ENCODE peak calls at places on chromosomes 4 and X, in ten cellular contexts. F is gastrocnemius medialis, P is foreskin fibroblast, J is kidney, Z is body of pancreas, X is psoas muscle, K is cardiac muscle cell, Y is kidney epithelial cell, B is left lung, E is spleen. T is an unnamed sample.

GRCh38 chr4:123603165-123603564 is 206.6 kb downstream of the SPRY1 start:
- DNase-seq in Z (no peak), P (no peak), F (no peak), B (no peak), K (peak), X (no peak), Y (no peak), E (no peak), J (no peak), T (peak)

GRCh38 chr4:54228064-54228527 is 997 bp upstream of the PDGFRA start:
- DNase-seq in F (peak), P (peak), Y (no peak), E (peak), K (peak), Z (peak), J (peak), X (peak), B (peak), T (peak)

GRCh38 chr4:82787342-82787741 is 11.3 kb downstream of the SCD5 start:
- DNase-seq in Y (no peak), Z (no peak), X (no peak), E (no peak), P (no peak), J (no peak), F (no peak), B (no peak), K (no peak), T (peak)

GRCh38 chr4:41939016-41939623 is 3.9 kb downstream of the TMEM33 start:
- DNase-seq in J (no peak), K (no peak), Y (no peak), F (no peak), B (no peak), E (no peak), Z (no peak), X (no peak), P (no peak), T (peak)

GRCh38 chrX:57367649-57368048 is 81.1 kb downstream of the FAAH2 start:
- DNase-seq in B (no peak), P (no peak), Y (no peak), F (no peak), Z (no peak), X (no peak), E (no peak), K (peak), J (no peak), T (no peak)

GRCh38 chrX:97026406-97026805 is 142.7 kb downstream of the RPA4 start:
- DNase-seq in J (no peak), Y (no peak), X (no peak), K (peak), E (no peak), Z (no peak), F (no peak), B (no peak), P (no peak), T (no peak)

GRCh38 chr4:100823066-100823992 is 305.5 kb upstream of the EMCN start:
- DNase-seq in Z (no peak), Y (no peak), P (peak), X (no peak), F (no peak), E (no peak), K (peak), J (no peak), B (no peak), T (peak)

GRCh38 chr4:145731026-145731425 is 51.1 kb downstream of the C4orf51 start:
- DNase-seq in Z (peak), E (no peak), J (no peak), P (peak), K (no peak), F (no peak), X (no peak), B (no peak), Y (peak), T (no peak)

GRCh38 chr4:7771056-7771455 is 168.6 kb downstream of the AFAP1 start:
- DNase-seq in J (no peak), K (no peak), P (no peak), F (no peak), B (no peak), Z (no peak), E (peak), Y (no peak), X (no peak), T (no peak)

GRCh38 chr4:181150173-181150572 is 1093.0 kb upstream of the TENM3 start:
- DNase-seq in P (no peak), Y (peak), B (no peak), Z (no peak), F (no peak), J (no peak), X (no peak), E (no peak), K (no peak), T (no peak)

GRCh38 chr4:5973033-5973432 is 45.2 kb downstream of the C4orf50 start:
- DNase-seq in B (no peak), K (no peak), X (no peak), F (no peak), P (no peak), J (no peak), E (peak), Z (no peak), Y (no peak), T (no peak)

DNA sequence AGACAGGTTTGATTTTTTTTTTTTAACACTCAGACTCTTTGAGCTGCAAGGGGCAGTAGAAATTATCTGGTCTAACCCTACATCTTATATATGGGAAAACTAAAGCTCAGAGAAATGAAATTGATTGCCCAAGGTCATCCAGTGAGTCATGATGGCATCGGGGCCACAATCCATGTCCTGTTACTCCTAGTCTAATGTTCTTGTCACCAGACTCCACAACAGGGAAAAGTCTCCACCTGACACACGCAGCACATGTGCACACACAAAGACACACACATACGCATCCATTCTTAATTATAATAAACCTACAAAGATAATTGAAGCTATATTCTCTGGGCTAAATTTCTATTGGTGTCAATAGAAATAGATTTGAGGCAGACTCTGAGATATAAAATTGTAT is 48.4 kb downstream of the GPC3 start:
- DNase-seq in J (no peak), P (no peak), Z (no peak), B (no peak), E (no peak), X (no peak), F (no peak), Y (no peak), K (no peak), T (no peak)
- H3K4me3 ChIP-seq in J (no peak), P (no peak), Z (no peak), B (no peak), E (no peak), X (no peak), F (no peak), Y (no peak), K (no peak), T (no peak)

GRCh38 chrX:119686087-119686639 is 6.8 kb downstream of the SEPTIN6 start:
- DNase-seq in Z (no peak), P (no peak), J (peak), X (peak), B (no peak), F (no peak), E (peak), Y (no peak), K (peak), T (no peak)
- TF ChIP-seq CTCF in Z (no peak), P (no peak), J (no peak), X (no peak), B (no peak), F (no peak), E (no peak), Y (no peak), K (no peak), T (no peak)

DNA sequence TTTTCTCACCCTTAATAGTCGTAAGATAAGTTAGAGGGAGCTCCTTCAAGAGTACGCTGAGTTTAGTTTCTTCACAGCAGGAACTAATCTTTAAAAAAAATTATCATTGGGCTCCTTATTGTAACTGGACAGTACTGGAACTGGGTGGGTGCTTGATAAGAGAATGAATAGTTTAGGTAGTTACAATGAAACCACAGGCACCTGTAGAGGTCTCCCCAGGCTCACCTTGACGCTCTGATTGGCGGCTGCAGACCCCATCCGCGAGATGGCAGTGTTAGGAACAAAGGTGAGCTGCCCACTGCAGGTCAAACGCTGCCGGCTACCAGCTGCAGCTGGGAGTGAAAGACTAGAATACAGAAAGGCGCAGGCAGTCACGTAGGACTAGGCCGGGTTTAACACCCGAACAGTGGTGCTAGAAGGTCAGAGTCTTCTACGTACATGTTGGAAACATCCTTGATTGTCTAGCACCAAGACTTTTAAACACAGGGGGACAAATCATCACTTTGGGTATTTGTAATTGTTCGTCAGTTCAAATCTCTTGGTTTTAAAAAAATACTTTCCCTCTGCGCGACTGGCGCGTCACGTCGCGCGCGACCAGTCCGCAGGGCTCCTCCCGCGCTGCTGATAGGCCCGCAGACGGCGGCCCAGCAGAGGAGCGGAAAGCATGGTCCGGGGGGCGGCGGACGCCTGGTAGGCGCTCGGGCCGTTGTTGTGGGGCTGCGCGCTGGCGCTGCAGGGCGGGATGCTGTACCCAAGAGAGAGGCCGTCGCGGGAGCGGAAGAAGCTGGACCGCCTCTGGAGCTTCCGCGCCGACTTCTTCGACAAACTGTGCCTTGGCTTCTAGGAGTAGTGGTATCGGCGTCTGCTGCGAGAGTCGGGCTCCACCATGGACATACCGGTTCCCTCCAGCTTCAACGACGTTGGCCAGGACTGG is 45.6 kb downstream of the SMARCA5 start:
- DNase-seq in F (peak), Y (peak), P (peak), K (peak), Z (peak), E (peak), B (peak), X (peak), J (peak), T (peak)
- H3K4me3 ChIP-seq in F (peak), Y (peak), P (peak), K (peak), Z (peak), E (peak), B (peak), X (peak), J (peak), T (peak)

DNA sequence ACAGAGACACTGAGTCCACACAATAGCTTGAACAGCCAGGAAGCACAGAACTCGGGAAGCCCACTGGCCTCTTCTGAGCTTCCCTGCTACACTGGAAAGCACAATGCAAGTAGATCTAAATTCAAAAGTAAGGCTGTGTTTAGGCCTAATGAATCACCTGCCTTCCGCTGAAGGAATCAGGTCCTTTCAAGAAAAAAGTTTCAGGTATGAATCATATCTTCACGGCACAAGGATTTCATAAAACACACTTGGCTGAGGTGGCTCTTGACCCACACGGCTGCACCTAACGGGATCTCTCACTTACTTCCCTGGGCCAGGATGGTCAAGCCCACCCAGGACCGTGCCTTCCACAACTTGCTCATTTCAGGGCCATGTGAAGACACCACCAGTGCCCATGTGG is 59.3 kb downstream of the IRF2 start:
- DNase-seq in E (no peak), P (no peak), J (no peak), K (no peak), B (no peak), F (no peak), Z (no peak), Y (no peak), X (no peak), T (peak)
- TF ChIP-seq CTCF in E (no peak), P (no peak), J (no peak), K (no peak), B (no peak), F (no peak), Z (no peak), Y (no peak), X (no peak), T (no peak)

DNA sequence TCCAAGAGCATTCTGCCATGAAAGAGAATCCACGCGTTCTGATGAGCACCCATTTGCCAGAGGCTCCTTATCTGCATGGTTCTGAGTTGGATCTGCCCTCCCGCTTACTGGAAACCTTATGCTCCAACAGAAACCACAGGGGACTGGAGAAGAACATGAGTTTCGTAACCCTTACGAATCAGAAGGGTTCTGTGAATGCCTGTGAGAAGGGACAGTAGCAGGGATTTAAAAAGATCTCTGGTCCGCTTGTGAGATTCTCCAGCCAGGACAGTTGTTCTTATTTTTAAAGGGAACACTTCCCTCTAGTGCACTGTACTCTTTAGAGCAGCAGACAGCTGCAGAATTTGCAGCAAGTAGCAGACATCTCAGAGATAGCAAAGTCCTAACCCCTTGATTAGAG is 22.5 kb upstream of the CENPU start:
- DNase-seq in E (no peak), Y (no peak), X (no peak), B (no peak), Z (no peak), F (peak), K (no peak), J (no peak), P (peak), T (peak)
- H3K4me3 ChIP-seq in E (no peak), Y (no peak), X (no peak), B (no peak), Z (no peak), F (no peak), K (no peak), J (no peak), P (no peak), T (no peak)

DNA sequence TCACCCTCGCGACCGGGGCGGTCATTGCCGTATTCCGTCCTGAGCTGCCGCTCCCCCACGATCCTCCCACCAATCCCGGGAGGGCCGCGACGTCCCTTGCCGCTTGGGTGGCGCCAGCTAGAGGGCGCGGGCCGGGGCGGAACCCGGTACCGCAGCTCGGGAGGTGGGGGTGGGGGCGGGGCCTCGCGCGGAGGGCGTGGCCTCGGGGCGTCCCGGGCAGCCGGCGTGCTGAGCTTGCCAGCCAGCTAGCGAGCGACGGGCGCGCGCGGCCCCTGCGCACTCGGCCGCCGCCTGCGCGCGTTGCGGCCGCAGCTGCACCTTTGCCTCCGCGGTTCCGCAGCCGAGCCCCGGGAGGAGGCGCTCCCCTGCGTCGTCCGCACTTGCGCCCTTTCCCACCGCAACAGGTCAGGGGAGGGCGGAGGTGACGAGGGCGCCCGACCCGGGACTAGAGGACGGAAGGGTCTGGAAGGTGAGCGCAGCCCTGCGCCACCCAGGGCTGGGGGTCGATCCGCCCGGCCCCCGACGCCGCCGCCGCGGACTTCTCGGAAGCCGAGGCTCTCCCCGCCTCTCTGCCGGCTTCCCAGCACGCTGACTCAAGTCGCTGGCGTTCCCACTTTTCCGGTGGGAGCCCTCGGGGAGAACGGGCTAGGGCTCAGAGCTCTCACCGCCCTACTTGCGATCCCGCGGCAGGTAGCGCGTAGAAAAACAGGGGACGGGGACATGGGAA is at the start of gene AFF1:
- DNase-seq in B (peak), F (peak), Z (peak), Y (no peak), X (peak), K (peak), P (peak), E (peak), J (peak), T (peak)
- TF ChIP-seq CTCF in B (peak), F (peak), Z (peak), Y (peak), X (peak), K (peak), P (peak), E (peak), J (peak), T (peak)

T was measured in epithelial cell of esophagus.